ENCODE peak calls at places on chromosomes 1 and 21, in eight cellular contexts. One of them, this sample, is unnamed.

GRCh38 chr21:38468989-38469388 is 29.3 kb downstream of the ERG start:
- DNase-seq in A172: no peak
- DNase-seq in stimulated activated CD8-positive, alpha-beta memory T cell treated with anti-CD3 and anti-CD28 coated beads, Interleukin-12 subunit alpha, Interleukin-12 subunit beta, amount 100 ng/mL, for 4 hours: no peak
- DNase-seq in neural crest cell: no peak
- DNase-seq in upper lobe of right lung: no peak
- DNase-seq in mucosa of descending colon: no peak
- DNase-seq in Calu3: no peak
- DNase-seq in hepatic stellate cell: no peak
- DNase-seq in this sample: no peak

GRCh38 chr1:224769987-224770693 is 154.0 kb downstream of the CNIH3 start:
- DNase-seq in Calu3: no peak
- DNase-seq in hepatic stellate cell: peak
- DNase-seq in A172: peak
- DNase-seq in mucosa of descending colon: no peak
- DNase-seq in stimulated activated CD8-positive, alpha-beta memory T cell treated with anti-CD3 and anti-CD28 coated beads, Interleukin-12 subunit alpha, Interleukin-12 subunit beta, amount 100 ng/mL, for 4 hours: no peak
- DNase-seq in neural crest cell: no peak
- DNase-seq in upper lobe of right lung: no peak
- DNase-seq in this sample: no peak

GRCh38 chr1:110300412-110300811 is 38.8 kb upstream of the RBM15 start:
- DNase-seq in neural crest cell: no peak
- DNase-seq in A172: no peak
- DNase-seq in stimulated activated CD8-positive, alpha-beta memory T cell treated with anti-CD3 and anti-CD28 coated beads, Interleukin-12 subunit alpha, Interleukin-12 subunit beta, amount 100 ng/mL, for 4 hours: no peak
- DNase-seq in mucosa of descending colon: no peak
- DNase-seq in hepatic stellate cell: no peak
- DNase-seq in upper lobe of right lung: no peak
- DNase-seq in Calu3: no peak
- DNase-seq in this sample: no peak

GRCh38 chr1:32332290-32333079 is 3.5 kb downstream of the MARCKSL1 start:
- DNase-seq in stimulated activated CD8-positive, alpha-beta memory T cell treated with anti-CD3 and anti-CD28 coated beads, Interleukin-12 subunit alpha, Interleukin-12 subunit beta, amount 100 ng/mL, for 4 hours: no peak
- DNase-seq in mucosa of descending colon: peak
- DNase-seq in upper lobe of right lung: no peak
- DNase-seq in Calu3: peak
- DNase-seq in neural crest cell: no peak
- DNase-seq in hepatic stellate cell: no peak
- DNase-seq in A172: no peak
- DNase-seq in this sample: no peak

GRCh38 chr1:165409957-165410356 is 35.0 kb downstream of the RXRG start:
- DNase-seq in Calu3: no peak
- DNase-seq in upper lobe of right lung: no peak
- DNase-seq in stimulated activated CD8-positive, alpha-beta memory T cell treated with anti-CD3 and anti-CD28 coated beads, Interleukin-12 subunit alpha, Interleukin-12 subunit beta, amount 100 ng/mL, for 4 hours: no peak
- DNase-seq in A172: no peak
- DNase-seq in hepatic stellate cell: no peak
- DNase-seq in neural crest cell: no peak
- DNase-seq in mucosa of descending colon: no peak
- DNase-seq in this sample: no peak

GRCh38 chr1:36871146-36871971 is 163.0 kb downstream of the GRIK3 start:
- DNase-seq in upper lobe of right lung: no peak
- DNase-seq in Calu3: no peak
- DNase-seq in stimulated activated CD8-positive, alpha-beta memory T cell treated with anti-CD3 and anti-CD28 coated beads, Interleukin-12 subunit alpha, Interleukin-12 subunit beta, amount 100 ng/mL, for 4 hours: no peak
- DNase-seq in mucosa of descending colon: no peak
- DNase-seq in neural crest cell: no peak
- DNase-seq in A172: no peak
- DNase-seq in hepatic stellate cell: no peak
- DNase-seq in this sample: no peak

GRCh38 chr21:28325618-28326017 is 667.1 kb downstream of the LTN1 start:
- DNase-seq in mucosa of descending colon: no peak
- DNase-seq in A172: no peak
- DNase-seq in stimulated activated CD8-positive, alpha-beta memory T cell treated with anti-CD3 and anti-CD28 coated beads, Interleukin-12 subunit alpha, Interleukin-12 subunit beta, amount 100 ng/mL, for 4 hours: no peak
- DNase-seq in neural crest cell: no peak
- DNase-seq in Calu3: no peak
- DNase-seq in hepatic stellate cell: no peak
- DNase-seq in upper lobe of right lung: no peak
- DNase-seq in this sample: no peak

GRCh38 chr1:53331446-53332187 is 3.7 kb upstream of the LRP8 start:
- DNase-seq in upper lobe of right lung: peak
- DNase-seq in stimulated activated CD8-positive, alpha-beta memory T cell treated with anti-CD3 and anti-CD28 coated beads, Interleukin-12 subunit alpha, Interleukin-12 subunit beta, amount 100 ng/mL, for 4 hours: no peak
- DNase-seq in Calu3: no peak
- DNase-seq in neural crest cell: no peak
- DNase-seq in A172: no peak
- DNase-seq in mucosa of descending colon: no peak
- DNase-seq in hepatic stellate cell: no peak
- DNase-seq in this sample: no peak

GRCh38 chr21:31530918-31531705 is 128.4 kb upstream of the SOD1 start:
- DNase-seq in hepatic stellate cell: no peak
- DNase-seq in upper lobe of right lung: peak
- DNase-seq in stimulated activated CD8-positive, alpha-beta memory T cell treated with anti-CD3 and anti-CD28 coated beads, Interleukin-12 subunit alpha, Interleukin-12 subunit beta, amount 100 ng/mL, for 4 hours: no peak
- DNase-seq in Calu3: peak
- DNase-seq in neural crest cell: no peak
- DNase-seq in mucosa of descending colon: peak
- DNase-seq in A172: no peak
- DNase-seq in this sample: no peak

GRCh38 chr1:21724570-21724969 is 55.4 kb upstream of the RAP1GAP start:
- DNase-seq in mucosa of descending colon: no peak
- DNase-seq in neural crest cell: no peak
- DNase-seq in A172: no peak
- DNase-seq in stimulated activated CD8-positive, alpha-beta memory T cell treated with anti-CD3 and anti-CD28 coated beads, Interleukin-12 subunit alpha, Interleukin-12 subunit beta, amount 100 ng/mL, for 4 hours: no peak
- DNase-seq in upper lobe of right lung: no peak
- DNase-seq in Calu3: no peak
- DNase-seq in hepatic stellate cell: no peak
- DNase-seq in this sample: no peak

GRCh38 chr1:93659805-93660479 is 21.7 kb downstream of the BCAR3 start:
- DNase-seq in neural crest cell: no peak
- DNase-seq in stimulated activated CD8-positive, alpha-beta memory T cell treated with anti-CD3 and anti-CD28 coated beads, Interleukin-12 subunit alpha, Interleukin-12 subunit beta, amount 100 ng/mL, for 4 hours: no peak
- DNase-seq in mucosa of descending colon: no peak
- DNase-seq in Calu3: no peak
- DNase-seq in A172: no peak
- DNase-seq in upper lobe of right lung: no peak
- DNase-seq in hepatic stellate cell: no peak
- DNase-seq in this sample: no peak

GRCh38 chr1:55816456-55816794 is 601.3 kb upstream of the USP24 start:
- DNase-seq in stimulated activated CD8-positive, alpha-beta memory T cell treated with anti-CD3 and anti-CD28 coated beads, Interleukin-12 subunit alpha, Interleukin-12 subunit beta, amount 100 ng/mL, for 4 hours: no peak
- DNase-seq in upper lobe of right lung: no peak
- DNase-seq in mucosa of descending colon: no peak
- DNase-seq in Calu3: no peak
- DNase-seq in hepatic stellate cell: no peak
- DNase-seq in A172: no peak
- DNase-seq in neural crest cell: no peak
- DNase-seq in this sample: no peak

GRCh38 chr1:115925511-115925910 is 50.8 kb upstream of the SLC22A15 start:
- DNase-seq in mucosa of descending colon: no peak
- DNase-seq in upper lobe of right lung: no peak
- DNase-seq in hepatic stellate cell: no peak
- DNase-seq in stimulated activated CD8-positive, alpha-beta memory T cell treated with anti-CD3 and anti-CD28 coated beads, Interleukin-12 subunit alpha, Interleukin-12 subunit beta, amount 100 ng/mL, for 4 hours: no peak
- DNase-seq in A172: no peak
- DNase-seq in neural crest cell: no peak
- DNase-seq in Calu3: no peak
- DNase-seq in this sample: no peak

GRCh38 chr1:110007045-110007444 is 22.5 kb downstream of the AHCYL1 start:
- DNase-seq in A172: no peak
- DNase-seq in mucosa of descending colon: no peak
- DNase-seq in Calu3: no peak
- DNase-seq in upper lobe of right lung: no peak
- DNase-seq in neural crest cell: no peak
- DNase-seq in stimulated activated CD8-positive, alpha-beta memory T cell treated with anti-CD3 and anti-CD28 coated beads, Interleukin-12 subunit alpha, Interleukin-12 subunit beta, amount 100 ng/mL, for 4 hours: no peak
- DNase-seq in hepatic stellate cell: no peak
- DNase-seq in this sample: no peak

GRCh38 chr1:15538750-15539149 is 12.1 kb downstream of the DNAJC16 start:
- DNase-seq in hepatic stellate cell: no peak
- DNase-seq in stimulated activated CD8-positive, alpha-beta memory T cell treated with anti-CD3 and anti-CD28 coated beads, Interleukin-12 subunit alpha, Interleukin-12 subunit beta, amount 100 ng/mL, for 4 hours: no peak
- DNase-seq in Calu3: no peak
- DNase-seq in neural crest cell: no peak
- DNase-seq in mucosa of descending colon: no peak
- DNase-seq in A172: no peak
- DNase-seq in upper lobe of right lung: no peak
- DNase-seq in this sample: no peak